ENCODE peak calls at places on chromosomes 4 and X, in eight cellular contexts. X is activated CD8-positive, alpha-beta T cell treated with anti-CD3 and anti-CD28 coated beads for 36 hours; A is progenitor cell of endocrine pancreas; Q is endothelial cell of umbilical vein; T is fibroblast of lung; R is cardiac fibroblast; J is cardiac muscle cell; G is kidney. L is an unnamed sample.
A peak's percentile ranks its signal among the peaks of the same experiment; 100 is the strongest.

GRCh38 chr4:33297091-33297490 is 2576.9 kb downstream of the PCDH7 start:
- DNase-seq in X (no peak), A (no peak), Q (no peak), T (no peak), R (no peak), J (no peak), G (no peak), L (no peak)

GRCh38 chr4:39516407-39516966 is 10.8 kb downstream of the UGDH start:
- DNase-seq in X (no peak), A (no peak), Q (no peak), T (no peak), R (no peak), J (no peak), G (no peak), L (no peak)

GRCh38 chr4:44725166-44725565 is 1.2 kb downstream of the GNPDA2 start:
- DNase-seq in X (no peak), A (no peak), Q (no peak), T (peak; percentile 10), R (no peak), J (no peak), G (no peak), L (no peak)

GRCh38 chrX:3713225-3713936 is at the start of gene PRKX:
- DNase-seq in X (peak; percentile 57), A (peak; percentile 61), Q (peak; percentile 43), T (peak; percentile 52), R (peak; percentile 32), J (peak; percentile 56), G (peak; percentile 91), L (peak; percentile 73)

GRCh38 chr4:185421366-185422124 is 4.2 kb downstream of the UFSP2 start:
- DNase-seq in X (no peak), A (no peak), Q (no peak), T (peak; percentile 90), R (peak; percentile 49), J (peak; percentile 75), G (no peak), L (no peak)

GRCh38 chr4:15234585-15235126 is 193.2 kb upstream of the C1QTNF7 start:
- DNase-seq in X (no peak), A (no peak), Q (no peak), T (peak; percentile 96), R (peak; percentile 95), J (peak; percentile 90), G (no peak), L (no peak)

GRCh38 chr4:185194924-185195632 is 8.7 kb downstream of the CFAP97 start:
- DNase-seq in X (no peak), A (no peak), Q (no peak), T (no peak), R (no peak), J (no peak), G (no peak), L (no peak)

GRCh38 chr4:8940792-8941491 is 69.3 kb upstream of the HMX1 start:
- DNase-seq in X (peak; percentile 29), A (no peak), Q (no peak), T (no peak), R (no peak), J (no peak), G (no peak), L (no peak)

GRCh38 chr4:102533916-102534315 is 32.8 kb downstream of the NFKB1 start:
- DNase-seq in X (no peak), A (no peak), Q (no peak), T (no peak), R (no peak), J (no peak), G (no peak), L (no peak)

GRCh38 chrX:1599791-1600405 is 8.5 kb downstream of the AKAP17A start:
- DNase-seq in X (no peak), A (no peak), Q (no peak), T (no peak), R (no peak), J (no peak), G (peak; percentile 58), L (peak; percentile 72)

GRCh38 chrX:48816014-48816810 is 10.1 kb upstream of the ERAS start:
- DNase-seq in X (no peak), A (no peak), Q (no peak), T (no peak), R (no peak), J (no peak), G (peak; percentile 59), L (no peak)

GRCh38 chrX:39261446-39262147 is 460.3 kb downstream of the MID1IP1 start:
- DNase-seq in X (peak; percentile 20), A (no peak), Q (peak; percentile 53), T (peak; percentile 75), R (peak; percentile 67), J (peak; percentile 41), G (no peak), L (no peak)

GRCh38 chr4:34271479-34272355 is 1972.6 kb downstream of the ARAP2 start:
- DNase-seq in X (no peak), A (no peak), Q (no peak), T (no peak), R (no peak), J (no peak), G (no peak), L (no peak)

GRCh38 chr4:125714845-125715244 is 400.1 kb downstream of the FAT4 start:
- DNase-seq in X (no peak), A (no peak), Q (no peak), T (no peak), R (peak; percentile 22), J (no peak), G (no peak), L (no peak)

GRCh38 chr4:98601719-98602118 is 56.7 kb downstream of the TSPAN5 start:
- DNase-seq in X (peak; percentile 55), A (no peak), Q (peak; percentile 29), T (no peak), R (peak; percentile 67), J (peak; percentile 35), G (no peak), L (no peak)

GRCh38 chrX:121479406-121479805 is 432.0 kb downstream of the GLUD2 start:
- DNase-seq in X (no peak), A (no peak), Q (no peak), T (no peak), R (peak; percentile 1), J (peak; percentile 5), G (no peak), L (no peak)

GRCh38 chr4:76125816-76126215 is 22.4 kb downstream of the NUP54 start:
- DNase-seq in X (no peak), A (no peak), Q (no peak), T (peak; percentile 1), R (no peak), J (peak; percentile 3), G (no peak), L (no peak)

GRCh38 chrX:119614776-119615175 is 8.6 kb upstream of the NKRF start:
- DNase-seq in X (no peak), A (no peak), Q (no peak), T (no peak), R (no peak), J (no peak), G (no peak), L (no peak)

GRCh38 chr4:77619408-77619807 is 13.8 kb downstream of the CXCL13 start:
- DNase-seq in X (no peak), A (no peak), Q (no peak), T (no peak), R (no peak), J (peak; percentile 21), G (no peak), L (no peak)

GRCh38 chr4:169398294-169398693 is 127.5 kb upstream of the SH3RF1 start:
- DNase-seq in X (no peak), A (no peak), Q (peak; percentile 90), T (peak; percentile 89), R (peak; percentile 84), J (peak; percentile 42), G (no peak), L (no peak)

GRCh38 chr4:133150643-133151300 is 1.7 kb downstream of the PCDH10 start:
- DNase-seq in X (peak; percentile 2), A (no peak), Q (peak; percentile 58), T (peak; percentile 53), R (no peak), J (peak; percentile 16), G (peak; percentile 61), L (no peak)

GRCh38 chr4:15918484-15919129 is 19.9 kb downstream of the FGFBP1 start:
- DNase-seq in X (no peak), A (no peak), Q (no peak), T (no peak), R (no peak), J (no peak), G (no peak), L (no peak)

GRCh38 chrX:150365953-150366911 is 3.1 kb downstream of the MAMLD1 start:
- DNase-seq in X (peak; percentile 16), A (no peak), Q (peak; percentile 56), T (peak; percentile 54), R (peak; percentile 43), J (peak; percentile 54), G (peak; percentile 82), L (peak; percentile 80)
- TF ChIP-seq CTCF in X (no peak), A (no peak), Q (no peak), T (peak; percentile 24), R (peak; percentile 22), J (peak; percentile 33), G (no peak), L (no peak)

DNA sequence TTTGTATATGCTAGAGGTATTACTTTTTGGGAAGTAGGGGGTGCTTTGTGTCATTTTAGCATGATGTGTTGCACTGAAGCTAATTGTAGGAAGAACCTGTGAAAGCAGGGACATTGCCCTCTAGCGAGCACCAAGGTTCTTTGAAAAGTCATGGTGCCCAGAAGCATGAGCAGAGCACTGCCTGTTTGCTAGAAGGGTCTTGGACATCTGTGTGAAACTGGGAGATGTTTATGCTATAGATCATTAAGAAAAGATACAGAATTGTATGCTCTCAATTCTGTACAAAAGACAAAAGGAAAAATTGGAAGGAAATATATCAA is 14.7 kb downstream of the GRPR start:
- DNase-seq in X (no peak), A (no peak), Q (peak; percentile 2), T (no peak), R (peak; percentile 23), J (peak; percentile 6), G (no peak), L (no peak)
- TF ChIP-seq CTCF in X (no peak), A (peak; percentile 44), Q (no peak), T (peak; percentile 15), R (peak; percentile 22), J (no peak), G (no peak), L (no peak)

GRCh38 chr4:35463251-35463952 is 780.9 kb downstream of the ARAP2 start:
- DNase-seq in X (no peak), A (no peak), Q (no peak), T (no peak), R (no peak), J (no peak), G (no peak), L (no peak)
- TF ChIP-seq CTCF in X (no peak), A (no peak), Q (no peak), T (no peak), R (no peak), J (no peak), G (no peak), L (no peak)

DNA sequence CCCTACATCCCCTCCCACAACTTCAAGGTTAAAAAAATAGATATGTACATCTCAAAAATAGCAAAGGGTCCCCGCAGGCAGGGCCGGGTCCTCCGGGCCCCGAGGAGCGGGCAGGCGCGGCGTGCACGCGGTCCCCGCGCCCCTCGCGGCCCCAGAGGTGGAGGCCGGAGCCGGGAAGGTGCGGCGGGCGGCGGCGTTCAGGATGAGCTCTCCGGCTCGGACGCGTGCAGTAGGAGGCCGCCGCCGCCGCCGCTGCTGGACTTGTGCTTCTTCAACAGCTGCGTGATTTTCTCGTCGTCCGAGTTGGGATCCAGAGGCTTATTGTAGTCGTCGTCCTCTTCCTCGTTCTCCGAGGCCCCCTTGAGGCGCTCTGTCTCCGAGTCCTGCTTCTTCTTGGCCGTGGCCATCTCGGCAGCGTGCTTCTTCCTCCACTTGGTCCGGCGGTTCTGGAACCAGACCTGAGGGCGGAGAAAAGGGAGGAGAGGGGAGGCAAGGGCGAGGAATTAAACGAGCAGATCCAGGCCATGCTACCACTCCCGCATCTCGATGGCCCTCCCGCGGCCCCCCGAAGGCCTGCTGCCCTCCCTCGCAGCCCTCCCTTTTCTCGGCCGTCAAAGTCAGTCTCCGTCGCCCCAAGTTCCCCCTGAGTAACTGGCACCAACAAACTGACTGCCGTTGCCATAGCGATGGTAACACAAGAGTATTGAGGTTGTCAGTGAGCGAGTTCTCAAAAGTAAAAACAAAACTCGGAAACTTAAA is 5.8 kb downstream of the NKX6-1 start:
- DNase-seq in X (peak; percentile 16), A (no peak), Q (no peak), T (peak; percentile 42), R (peak; percentile 24), J (peak; percentile 30), G (peak; percentile 66), L (no peak)
- TF ChIP-seq CTCF in X (no peak), A (no peak), Q (no peak), T (peak; percentile 22), R (no peak), J (peak; percentile 8), G (no peak), L (no peak)

L was measured in suprapubic skin.